ENCODE peak calls at places on chromosomes 1 and 21, in five cellular contexts. H is T-cell; M is memory B cell; G is stimulated activated CD4-positive, alpha-beta T cell treated with anti-CD3 and anti-CD28 coated beads, Interleukin-15, amount 100 ng/mL, for 1 hour; V is uterus. E is an unnamed sample.

GRCh38 chr1:65309317-65310077 is at the start of gene DNAJC6:
- DNase-seq in H (peak; percentile 23), M (peak; percentile 17), G (peak; percentile 38), V (peak; percentile 41), E (peak; percentile 20)

GRCh38 chr1:46673749-46674182 is 2.1 kb downstream of the TEX38 start:
- DNase-seq in H (no peak), M (no peak), G (no peak), V (no peak), E (no peak)

GRCh38 chr1:228073061-228073869 is 9.2 kb upstream of the ARF1 start:
- DNase-seq in H (no peak), M (no peak), G (no peak), V (peak; percentile 11), E (no peak)

GRCh38 chr1:17574502-17574901 is 35.0 kb downstream of the ARHGEF10L start:
- DNase-seq in H (no peak), M (no peak), G (no peak), V (no peak), E (no peak)

GRCh38 chr21:35211767-35212166 is 162.7 kb upstream of the RUNX1 start:
- DNase-seq in H (no peak), M (no peak), G (no peak), V (no peak), E (no peak)

GRCh38 chr1:12610305-12610935 is 7.6 kb downstream of the DHRS3 start:
- DNase-seq in H (no peak), M (no peak), G (no peak), V (no peak), E (no peak)

GRCh38 chr1:90133133-90133532 is 138.2 kb downstream of the ZNF326 start:
- DNase-seq in H (no peak), M (no peak), G (no peak), V (no peak), E (peak; percentile 12)

GRCh38 chr1:35674111-35674510 is 32.8 kb upstream of the PSMB2 start:
- DNase-seq in H (no peak), M (no peak), G (no peak), V (no peak), E (no peak)